ENCODE peak calls at places on chromosome 1, in eight cellular contexts. E, Q, D, S, W, R, L and B are unnamed samples.

GRCh38 chr1:119682141-119682540 is 29.6 kb upstream of the PHGDH start:
- DNase-seq in E (no peak), Q (no peak), D (no peak), S (no peak), W (no peak), R (no peak), L (no peak), B (no peak)

GRCh38 chr1:115430717-115431116 is 92.7 kb upstream of the NGF start:
- DNase-seq in E (no peak), Q (no peak), D (peak; percentile 6), S (no peak), W (no peak), R (no peak), L (no peak), B (peak; percentile 15)

GRCh38 chr1:160376525-160377131 is 9.8 kb downstream of the NHLH1 start:
- DNase-seq in E (peak; percentile 75), Q (no peak), D (peak; percentile 65), S (peak; percentile 67), W (peak; percentile 67), R (peak; percentile 49), L (no peak), B (no peak)

GRCh38 chr1:43002766-43003165 is 44.1 kb upstream of the SLC2A1 start:
- DNase-seq in E (no peak), Q (no peak), D (no peak), S (no peak), W (no peak), R (no peak), L (no peak), B (no peak)

GRCh38 chr1:164712131-164713031 is 153.4 kb downstream of the PBX1 start:
- DNase-seq in E (no peak), Q (no peak), D (peak; percentile 100), S (no peak), W (no peak), R (no peak), L (no peak), B (peak; percentile 56)

GRCh38 chr1:29460211-29460610 is 223.9 kb downstream of the PTPRU start:
- DNase-seq in E (no peak), Q (no peak), D (no peak), S (no peak), W (no peak), R (no peak), L (no peak), B (no peak)

GRCh38 chr1:194537521-194537920 is 1351.1 kb upstream of the B3GALT2 start:
- DNase-seq in E (no peak), Q (no peak), D (no peak), S (no peak), W (no peak), R (no peak), L (no peak), B (no peak)

GRCh38 chr1:102970496-102971078 is 137.7 kb downstream of the COL11A1 start:
- DNase-seq in E (peak; percentile 34), Q (no peak), D (peak; percentile 42), S (peak; percentile 37), W (no peak), R (no peak), L (no peak), B (no peak)

GRCh38 chr1:155978973-155979429 is 654 bp upstream of the ARHGEF2 start:
- DNase-seq in E (peak; percentile 62), Q (no peak), D (no peak), S (no peak), W (no peak), R (no peak), L (no peak), B (no peak)

GRCh38 chr1:25198731-25199231 is 33.5 kb downstream of the SYF2 start:
- DNase-seq in E (peak; percentile 53), Q (no peak), D (no peak), S (no peak), W (peak; percentile 48), R (no peak), L (peak; percentile 27), B (no peak)

GRCh38 chr1:201164645-201165044 is 10.4 kb upstream of the TMEM9 start:
- DNase-seq in E (no peak), Q (no peak), D (no peak), S (no peak), W (no peak), R (no peak), L (no peak), B (no peak)

GRCh38 chr1:234990328-234990675 is 138.3 kb downstream of the TOMM20 start:
- DNase-seq in E (no peak), Q (no peak), D (no peak), S (no peak), W (no peak), R (no peak), L (no peak), B (no peak)

GRCh38 chr1:198849108-198849507 is 210.3 kb downstream of the PTPRC start:
- DNase-seq in E (no peak), Q (no peak), D (no peak), S (no peak), W (no peak), R (no peak), L (no peak), B (no peak)